ENCODE peak calls at places on chromosomes 16 and 17, in six cellular contexts. Y is naive thymus-derived CD4-positive, alpha-beta T cell; F is BE2C; D is esophagus muscularis mucosa; X is T-helper 1 cell; E is ACHN. K is an unnamed sample.

GRCh38 chr17:72984145-72984924 is 108.2 kb downstream of the SLC39A11 start:
- DNase-seq in F (no peak), E (peak), X (no peak), Y (no peak), D (no peak), K (no peak)

GRCh38 chr17:5434984-5435383 is 4.0 kb downstream of the C1QBP start:
- DNase-seq in D (no peak), Y (no peak), F (no peak), X (no peak), E (no peak), K (no peak)

GRCh38 chr16:6125483-6126259 is 1028.1 kb upstream of the EEF2KMT start:
- DNase-seq in Y (no peak), E (no peak), F (no peak), X (no peak), D (no peak), K (no peak)

GRCh38 chr16:82748026-82748425 is 121.3 kb downstream of the CDH13 start:
- DNase-seq in Y (no peak), F (no peak), D (no peak), X (no peak), E (no peak), K (peak)

GRCh38 chr16:14510939-14511797 is 118.9 kb downstream of the PARN start:
- DNase-seq in Y (no peak), D (no peak), X (no peak), F (no peak), E (peak), K (no peak)

GRCh38 chr16:11088432-11088794 is 144.0 kb downstream of the CLEC16A start:
- DNase-seq in F (no peak), E (no peak), X (no peak), Y (no peak), D (no peak), K (no peak)

GRCh38 chr16:85181091-85181738 is 68.9 kb upstream of the CIBAR2 start:
- DNase-seq in D (no peak), F (no peak), E (no peak), Y (no peak), X (no peak), K (no peak)

GRCh38 chr17:57408064-57408811 is 151.9 kb downstream of the MSI2 start:
- DNase-seq in D (no peak), E (no peak), Y (no peak), F (no peak), X (no peak), K (peak)

GRCh38 chr16:27355610-27356009 is 41.8 kb downstream of the IL4R start:
- DNase-seq in D (no peak), Y (no peak), F (no peak), X (no peak), E (peak), K (no peak)

GRCh38 chr17:44417553-44417952 is 28.1 kb upstream of the ITGA2B start:
- DNase-seq in F (no peak), X (no peak), D (no peak), Y (no peak), E (peak), K (no peak)

GRCh38 chr17:80970044-80970761 is 21.4 kb upstream of the CHMP6 start:
- DNase-seq in D (no peak), E (peak), F (peak), Y (peak), X (peak), K (peak)

GRCh38 chr17:2719861-2720260 is 8.3 kb upstream of the CLUH start:
- DNase-seq in D (no peak), E (no peak), F (no peak), Y (no peak), X (no peak), K (no peak)

GRCh38 chr16:72189865-72190371 is 18.0 kb upstream of the PMFBP1 start:
- DNase-seq in F (peak), X (no peak), Y (no peak), E (peak), D (no peak), K (no peak)

GRCh38 chr16:24721830-24722238 is 7.6 kb upstream of the TNRC6A start:
- DNase-seq in E (no peak), Y (no peak), D (no peak), F (no peak), X (no peak), K (no peak)

GRCh38 chr16:85157813-85158701 is 45.8 kb upstream of the CIBAR2 start:
- DNase-seq in D (no peak), E (no peak), Y (peak), X (peak), F (peak), K (no peak)

GRCh38 chr17:22273308-22273707 is 581.0 kb downstream of the KCNJ18 start:
- DNase-seq in X (no peak), E (no peak), F (no peak), Y (no peak), D (no peak), K (no peak)

GRCh38 chr16:9854665-9855064 is 327.6 kb downstream of the GRIN2A start:
- DNase-seq in D (peak), Y (no peak), X (no peak), E (no peak), F (no peak), K (no peak)